ENCODE peak calls at places on chromosomes 5 and 9, in seven cellular contexts. G is lower lobe of right lung, T is cardiac muscle cell, C is progenitor cell of endocrine pancreas, B is PC-3, S is Calu3, H is HFF-Myc. D is an unnamed sample.

GRCh38 chr9:13279284-13280162 is at the start of gene MPDZ:
- DNase-seq in G (peak; percentile 62), T (peak; percentile 86), C (peak; percentile 66), B (peak; percentile 48), S (no peak), H (no peak), D (no peak)

GRCh38 chr5:150461231-150461630 is 11.7 kb upstream of the RPS14 start:
- DNase-seq in G (peak; percentile 53), T (peak; percentile 24), C (no peak), B (no peak), S (no peak), H (no peak), D (peak; percentile 45)

GRCh38 chr9:83012578-83013260 is 50.2 kb downstream of the RASEF start:
- DNase-seq in G (no peak), T (no peak), C (no peak), B (no peak), S (no peak), H (no peak), D (no peak)

GRCh38 chr5:138932171-138932810 is 57.2 kb upstream of the LRRTM2 start:
- DNase-seq in G (no peak), T (no peak), C (no peak), B (no peak), S (no peak), H (no peak), D (no peak)

GRCh38 chr5:172529896-172530295 is 75.6 kb upstream of the SH3PXD2B start:
- DNase-seq in G (no peak), T (no peak), C (no peak), B (no peak), S (no peak), H (no peak), D (no peak)

GRCh38 chr5:395156-395920 is 47.6 kb upstream of the EXOC3 start:
- DNase-seq in G (no peak), T (no peak), C (no peak), B (peak; percentile 51), S (no peak), H (peak; percentile 63), D (no peak)

GRCh38 chr5:122940890-122941289 is 95.5 kb downstream of the SNX24 start:
- DNase-seq in G (no peak), T (no peak), C (no peak), B (no peak), S (no peak), H (no peak), D (no peak)

GRCh38 chr9:95727947-95728546 is 147.4 kb upstream of the ERCC6L2 start:
- DNase-seq in G (no peak), T (no peak), C (no peak), B (no peak), S (no peak), H (no peak), D (no peak)

GRCh38 chr9:128027166-128027539 is 40.0 kb downstream of the NAIF1 start:
- DNase-seq in G (no peak), T (no peak), C (no peak), B (no peak), S (no peak), H (no peak), D (no peak)

GRCh38 chr5:141402553-141403328 is at the start of gene PCDHGA9:
- DNase-seq in G (no peak), T (no peak), C (no peak), B (no peak), S (peak; percentile 73), H (no peak), D (no peak)
- TF ChIP-seq CTCF in G (peak; percentile 33), T (peak; percentile 39), C (no peak), B (no peak), S (peak; percentile 83), H (peak; percentile 41), D (no peak)

GRCh38 chr5:119055267-119055666 is 15.6 kb upstream of the DMXL1 start:
- DNase-seq in G (no peak), T (no peak), C (no peak), B (no peak), S (no peak), H (no peak), D (no peak)
- TF ChIP-seq CTCF in G (no peak), T (no peak), C (no peak), B (no peak), S (no peak), H (no peak), D (no peak)

GRCh38 chr9:695252-695651 is 146.2 kb upstream of the DMRT1 start:
- DNase-seq in G (no peak), T (no peak), C (no peak), B (no peak), S (peak; percentile 4), H (no peak), D (no peak)

GRCh38 chr9:694499-695154 is 146.9 kb upstream of the DMRT1 start:
- DNase-seq in G (no peak), T (no peak), C (no peak), B (peak; percentile 91), S (peak; percentile 30), H (no peak), D (no peak)

GRCh38 chr9:698937-699336 is 142.6 kb upstream of the DMRT1 start:
- DNase-seq in G (no peak), T (no peak), C (no peak), B (no peak), S (no peak), H (no peak), D (no peak)

GRCh38 chr9:698276-698675 is 143.2 kb upstream of the DMRT1 start:
- DNase-seq in G (no peak), T (no peak), C (no peak), B (peak; percentile 60), S (no peak), H (no peak), D (no peak)

GRCh38 chr9:696332-697090 is 145.0 kb upstream of the DMRT1 start:
- DNase-seq in G (no peak), T (no peak), C (no peak), B (peak; percentile 70), S (peak; percentile 27), H (no peak), D (no peak)
- TF ChIP-seq CTCF in G (no peak), T (peak; percentile 28), C (no peak), B (peak; percentile 18), S (no peak), H (peak; percentile 30), D (no peak)

GRCh38 chr5:3195991-3196390 is 399.6 kb upstream of the IRX1 start:
- DNase-seq in G (no peak), T (no peak), C (no peak), B (no peak), S (no peak), H (no peak), D (no peak)
- TF ChIP-seq CTCF in G (no peak), T (no peak), C (peak; percentile 15), B (no peak), S (no peak), H (no peak), D (no peak)